ENCODE peak calls at places on chromosome 13, in five cellular contexts. I is left lobe of liver, E is NCI-H82, Z is uterus, X is MV-4-11. D is an unnamed sample.

GRCh38 chr13:105627270-105627669 is 908.2 kb downstream of the EFNB2 start:
- DNase-seq in X (no peak), Z (no peak), E (no peak), I (no peak), D (no peak)

GRCh38 chr13:106513025-106513424 is 22.4 kb downstream of the EFNB2 start:
- DNase-seq in Z (no peak), I (no peak), E (no peak), X (no peak), D (no peak)

GRCh38 chr13:82878536-82878935 is 1003.7 kb downstream of the SLITRK1 start:
- DNase-seq in X (no peak), I (no peak), Z (no peak), E (no peak), D (no peak)

GRCh38 chr13:49935171-49936084 is 712 bp downstream of the SPRYD7 start:
- DNase-seq in X (peak; percentile 15), Z (no peak), I (no peak), E (peak; percentile 72), D (no peak)

GRCh38 chr13:61954092-61954491 is 538.4 kb upstream of the PCDH20 start:
- DNase-seq in X (peak; percentile 39), I (no peak), Z (no peak), E (peak; percentile 72), D (no peak)

GRCh38 chr13:40640845-40641458 is 25.5 kb downstream of the FOXO1 start:
- DNase-seq in X (peak; percentile 81), E (no peak), Z (no peak), I (no peak), D (no peak)

GRCh38 chr13:22915442-22916082 is 265.2 kb upstream of the SGCG start:
- DNase-seq in I (no peak), Z (peak; percentile 66), E (peak; percentile 60), X (no peak), D (peak; percentile 57)

GRCh38 chr13:98741741-98742435 is 10.6 kb downstream of the SLC15A1 start:
- DNase-seq in I (peak; percentile 78), E (peak; percentile 34), Z (no peak), X (peak; percentile 94), D (no peak)

GRCh38 chr13:45132384-45133064 is 12.2 kb downstream of the GTF2F2 start:
- DNase-seq in X (peak; percentile 26), Z (no peak), I (no peak), E (no peak), D (no peak)

GRCh38 chr13:78121459-78122348 is 203.1 kb upstream of the EDNRB start:
- DNase-seq in X (peak; percentile 66), Z (peak; percentile 21), I (no peak), E (peak; percentile 72), D (no peak)

GRCh38 chr13:45142440-45143345 is 22.4 kb downstream of the GTF2F2 start:
- DNase-seq in I (no peak), E (peak; percentile 55), X (no peak), Z (no peak), D (no peak)

GRCh38 chr13:41139296-41139966 is 6.8 kb upstream of the KBTBD6 start:
- DNase-seq in Z (no peak), E (no peak), I (no peak), X (no peak), D (no peak)

GRCh38 chr13:85590231-85590931 is 208.8 kb downstream of the SLITRK6 start:
- DNase-seq in E (no peak), Z (no peak), X (no peak), I (no peak), D (no peak)

GRCh38 chr13:83753912-83754624 is 128.2 kb downstream of the SLITRK1 start:
- DNase-seq in Z (no peak), X (no peak), E (no peak), I (no peak), D (no peak)

GRCh38 chr13:110634558-110634957 is 19.2 kb downstream of the NAXD start:
- DNase-seq in E (no peak), X (no peak), I (no peak), Z (no peak), D (no peak)

GRCh38 chr13:26300140-26300539 is 46.2 kb downstream of the CDK8 start:
- DNase-seq in E (no peak), I (no peak), Z (no peak), X (no peak), D (no peak)

GRCh38 chr13:100721885-100722512 is 47.4 kb upstream of the TMTC4 start:
- DNase-seq in X (peak; percentile 35), E (peak; percentile 86), Z (no peak), I (peak; percentile 61), D (no peak)

GRCh38 chr13:43730642-43731041 is 56.1 kb downstream of the ENOX1 start:
- DNase-seq in Z (peak; percentile 22), E (no peak), I (no peak), X (no peak), D (peak; percentile 43)

GRCh38 chr13:78881054-78881453 is 222.1 kb upstream of the OBI1 start:
- DNase-seq in I (no peak), E (peak; percentile 56), X (no peak), Z (no peak), D (no peak)

GRCh38 chr13:24995225-24995804 is 100.6 kb upstream of the PABPC3 start:
- DNase-seq in I (no peak), Z (no peak), E (peak; percentile 97), X (peak; percentile 81), D (no peak)

GRCh38 chr13:81409284-81409683 is 1068.4 kb upstream of the SPRY2 start:
- DNase-seq in X (no peak), I (no peak), E (no peak), Z (no peak), D (no peak)

GRCh38 chr13:79631260-79631659 is 150.3 kb downstream of the NDFIP2 start:
- DNase-seq in I (no peak), X (no peak), E (peak; percentile 42), Z (no peak), D (no peak)

GRCh38 chr13:43805071-43805468 is 18.3 kb upstream of the ENOX1 start:
- DNase-seq in Z (no peak), I (no peak), E (peak; percentile 22), X (peak; percentile 17), D (no peak)

GRCh38 chr13:113746671-113747070 is 12.4 kb upstream of the TMEM255B start:
- DNase-seq in X (no peak), Z (no peak), I (no peak), E (peak; percentile 22), D (no peak)

GRCh38 chr13:106156468-106156867 is 379.0 kb downstream of the EFNB2 start:
- DNase-seq in E (no peak), X (no peak), I (no peak), Z (no peak), D (no peak)

GRCh38 chr13:98242403-98242802 is 65.3 kb upstream of the RNF113B start:
- DNase-seq in I (no peak), E (no peak), X (no peak), Z (no peak), D (no peak)

GRCh38 chr13:114015608-114016295 is 41.9 kb upstream of the C13orf46 start:
- DNase-seq in E (no peak), Z (no peak), I (no peak), X (no peak), D (peak; percentile 81)

GRCh38 chr13:43978688-43979087 is 99.0 kb downstream of the LACC1 start:
- DNase-seq in Z (no peak), E (no peak), X (no peak), I (no peak), D (no peak)

GRCh38 chr13:82698941-82699340 is 1183.3 kb downstream of the SLITRK1 start:
- DNase-seq in Z (no peak), E (no peak), I (no peak), X (no peak), D (no peak)

GRCh38 chr13:51816604-51817254 is 12.8 kb upstream of the DHRS12 start:
- DNase-seq in X (no peak), I (no peak), E (no peak), Z (no peak), D (no peak)

GRCh38 chr13:95375706-95376105 is 74.5 kb upstream of the ABCC4 start:
- DNase-seq in Z (no peak), I (no peak), X (no peak), E (no peak), D (no peak)

GRCh38 chr13:95797016-95797415 is 120.1 kb downstream of the DNAJC3 start:
- DNase-seq in I (no peak), E (no peak), Z (no peak), X (no peak), D (no peak)

GRCh38 chr13:82905071-82905470 is 977.2 kb downstream of the SLITRK1 start:
- DNase-seq in E (no peak), Z (no peak), X (no peak), I (no peak), D (no peak)

GRCh38 chr13:110559429-110559943 is 2.0 kb downstream of the RAB20 start:
- DNase-seq in E (no peak), I (peak; percentile 75), X (no peak), Z (no peak), D (no peak)

GRCh38 chr13:112169941-112170822 is 103.2 kb downstream of the SOX1 start:
- DNase-seq in E (no peak), I (no peak), Z (no peak), X (no peak), D (no peak)

GRCh38 chr13:67048793-67049150 is 181.4 kb downstream of the PCDH9 start:
- DNase-seq in E (no peak), Z (no peak), X (no peak), I (no peak), D (no peak)

GRCh38 chr13:74074723-74075122 is 59.5 kb downstream of the KLF12 start:
- DNase-seq in X (no peak), E (no peak), Z (no peak), I (no peak), D (no peak)

GRCh38 chr13:41352935-41353801 is 42.1 kb downstream of the NAA16 start:
- DNase-seq in E (peak; percentile 68), X (peak; percentile 24), Z (no peak), I (no peak), D (no peak)

D was measured in psoas muscle.